ENCODE peak calls at places on chromosomes 3 and 15, in four cellular contexts. K is colonic mucosa, O is fibroblast of lung, F is SK-N-SH. W is an unnamed sample.

GRCh38 chr15:68808091-68808490 is 12.6 kb downstream of the ANP32A start:
- DNase-seq in K (no peak), O (no peak), F (no peak), W (no peak)

GRCh38 chr15:45662375-45662774 is 27.5 kb downstream of the SQOR start:
- DNase-seq in K (no peak), O (no peak), F (no peak), W (no peak)

GRCh38 chr3:60598668-60599067 is 652.6 kb downstream of the FHIT start:
- DNase-seq in K (no peak), O (no peak), F (no peak), W (no peak)

GRCh38 chr3:52324676-52325075 is 8.6 kb downstream of the DNAH1 start:
- DNase-seq in K (no peak), O (no peak), F (no peak), W (peak)

GRCh38 chr15:83036253-83036652 is 24.8 kb upstream of the C15orf40 start:
- DNase-seq in K (no peak), O (no peak), F (no peak), W (no peak)

GRCh38 chr3:18424213-18424861 is 802 bp downstream of the SATB1 start:
- DNase-seq in K (peak), O (no peak), F (peak), W (peak)

GRCh38 chr3:128726691-128727031 is 678 bp downstream of the RAB7A start:
- DNase-seq in K (peak), O (peak), F (no peak), W (peak)

GRCh38 chr15:70833897-70834765 is 19.8 kb downstream of the LARP6 start:
- DNase-seq in K (no peak), O (peak), F (no peak), W (no peak)

GRCh38 chr3:49411550-49411967 is 217 bp downstream of the RHOA start:
- DNase-seq in K (peak), O (no peak), F (peak), W (peak)

GRCh38 chr3:22779737-22780136 is 423.4 kb upstream of the UBE2E2 start:
- DNase-seq in K (no peak), O (no peak), F (no peak), W (no peak)

GRCh38 chr3:195105389-195105788 is 165.6 kb downstream of the XXYLT1 start:
- DNase-seq in K (peak), O (no peak), F (no peak), W (peak)

GRCh38 chr3:162489853-162490252 is 993.2 kb downstream of the OTOL1 start:
- DNase-seq in K (no peak), O (peak), F (no peak), W (no peak)

GRCh38 chr3:136008221-136008620 is 42.7 kb downstream of the PPP2R3A start:
- DNase-seq in K (no peak), O (no peak), F (no peak), W (no peak)

GRCh38 chr3:59406943-59407342 is 357.1 kb upstream of the CFAP20DC start:
- DNase-seq in K (no peak), O (no peak), F (no peak), W (no peak)

GRCh38 chr15:39391230-39391629 is 189.6 kb upstream of the THBS1 start:
- DNase-seq in K (no peak), O (no peak), F (peak), W (no peak)

GRCh38 chr3:42654331-42655201 is 1.1 kb downstream of the ZBTB47 start:
- DNase-seq in K (peak), O (peak), F (peak), W (peak)

GRCh38 chr3:37223084-37223975 is 48.9 kb upstream of the LRRFIP2 start:
- DNase-seq in K (no peak), O (peak), F (no peak), W (no peak)

GRCh38 chr15:78046796-78047341 is 30.6 kb downstream of the TBC1D2B start:
- DNase-seq in K (no peak), O (no peak), F (no peak), W (no peak)

GRCh38 chr3:66270726-66271125 is 49.9 kb downstream of the SLC25A26 start:
- DNase-seq in K (no peak), O (no peak), F (no peak), W (no peak)

GRCh38 chr3:124707667-124708066 is 22.6 kb upstream of the UMPS start:
- DNase-seq in K (no peak), O (peak), F (no peak), W (no peak)

GRCh38 chr15:29533667-29534066 is 264.0 kb upstream of the NSMCE3 start:
- DNase-seq in K (no peak), O (no peak), F (no peak), W (no peak)

GRCh38 chr15:92803852-92804609 is 96.1 kb upstream of the CHD2 start:
- DNase-seq in K (peak), O (peak), F (no peak), W (peak)

GRCh38 chr15:63185206-63185605 is 4.2 kb upstream of the RAB8B start:
- DNase-seq in K (no peak), O (no peak), F (no peak), W (no peak)

GRCh38 chr3:170442945-170443344 is 24.3 kb downstream of the CLDN11 start:
- DNase-seq in K (no peak), O (no peak), F (no peak), W (no peak)

GRCh38 chr3:148930785-148931184 is 60.6 kb upstream of the GYG1 start:
- DNase-seq in K (no peak), O (peak), F (no peak), W (no peak)

GRCh38 chr3:187572431-187572830 is 97.8 kb downstream of the SST start:
- DNase-seq in K (no peak), O (no peak), F (no peak), W (no peak)

GRCh38 chr3:43046583-43046982 is 59.3 kb downstream of the POMGNT2 start:
- DNase-seq in K (no peak), O (no peak), F (no peak), W (no peak)

GRCh38 chr15:71332605-71333004 is 217.3 kb downstream of the THSD4 start:
- DNase-seq in K (no peak), O (peak), F (no peak), W (no peak)

GRCh38 chr15:89363133-89363532 is 28.5 kb upstream of the POLG start:
- DNase-seq in K (no peak), O (no peak), F (no peak), W (peak)

GRCh38 chr3:32238027-32238815 is at the start of gene CMTM8:
- DNase-seq in K (peak), O (peak), F (peak), W (peak)

GRCh38 chr3:186108106-186108940 is 566 bp downstream of the ETV5 start:
- DNase-seq in K (peak), O (peak), F (peak), W (peak)

GRCh38 chr15:71131601-71132357 is 16.5 kb downstream of the THSD4 start:
- DNase-seq in K (no peak), O (peak), F (no peak), W (no peak)

GRCh38 chr15:72155021-72155621 is 36.9 kb downstream of the SENP8 start:
- DNase-seq in K (peak), O (peak), F (peak), W (peak)

GRCh38 chr3:15228147-15228546 is 22.1 kb downstream of the CAPN7 start:
- DNase-seq in K (no peak), O (no peak), F (no peak), W (no peak)

GRCh38 chr3:62805578-62805977 is 69.6 kb downstream of the CADPS start:
- DNase-seq in K (no peak), O (no peak), F (no peak), W (no peak)

GRCh38 chr3:153273217-153273616 is 111.2 kb downstream of the RAP2B start:
- DNase-seq in K (no peak), O (no peak), F (no peak), W (no peak)

GRCh38 chr15:90594297-90594696 is 64.6 kb downstream of the CRTC3 start:
- DNase-seq in K (peak), O (peak), F (no peak), W (peak)

DNA sequence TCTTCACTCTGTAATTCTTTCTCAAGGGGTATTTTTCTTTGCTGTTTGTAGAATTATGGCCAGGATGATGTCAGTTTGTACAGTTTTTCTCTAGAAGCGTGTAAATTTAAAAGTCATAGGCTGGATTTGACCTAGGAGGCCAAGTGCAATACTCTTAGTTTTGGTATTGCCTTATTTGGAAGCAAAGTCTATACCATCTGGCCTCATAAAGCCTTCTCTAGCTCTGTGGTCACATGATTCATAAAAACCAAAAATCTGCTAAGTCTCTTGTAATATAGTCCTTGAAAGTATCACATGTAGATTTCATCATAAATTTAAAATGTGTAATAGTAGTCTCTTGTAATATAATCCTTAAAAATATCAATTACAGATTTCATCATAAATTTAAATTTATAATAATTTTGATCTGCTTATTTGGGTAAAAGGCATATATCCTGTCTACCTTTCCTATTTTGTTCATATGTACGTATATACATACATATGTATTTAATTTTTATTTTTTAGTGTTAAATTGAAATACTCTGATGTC is 25.6 kb downstream of the TEX9 start:
- DNase-seq in K (no peak), O (peak), F (no peak), W (no peak)
- H3K4me3 ChIP-seq in K (no peak), O (no peak), F (no peak), W (no peak)

GRCh38 chr3:8501388-8502131 is at the start of gene LMCD1:
- DNase-seq in K (peak), O (peak), F (peak), W (peak)
- H3K9ac ChIP-seq in K (peak), O (peak), F (peak), W (peak)

GRCh38 chr3:50567386-50568182 is at the start of gene C3orf18:
- DNase-seq in K (peak), O (peak), F (peak), W (peak)
- TF ChIP-seq CTCF in K (no peak), O (no peak), F (no peak), W (no peak)

GRCh38 chr3:119191800-119192199 is 18.4 kb downstream of the UPK1B start:
- DNase-seq in K (no peak), O (no peak), F (no peak), W (no peak)

GRCh38 chr3:119194237-119195150 is 21.1 kb downstream of the UPK1B start:
- DNase-seq in K (no peak), O (peak), F (no peak), W (no peak)

GRCh38 chr3:119195911-119196310 is 22.5 kb downstream of the UPK1B start:
- DNase-seq in K (no peak), O (peak), F (no peak), W (no peak)

GRCh38 chr3:119195151-119195476 is 21.7 kb downstream of the UPK1B start:
- DNase-seq in K (no peak), O (no peak), F (no peak), W (no peak)
- H3K4me3 ChIP-seq in K (no peak), O (no peak), F (no peak), W (no peak)

GRCh38 chr3:123489400-123490004 is 40.6 kb upstream of the ADCY5 start:
- DNase-seq in K (peak), O (peak), F (peak), W (peak)

GRCh38 chr3:123488641-123489347 is 39.9 kb upstream of the ADCY5 start:
- DNase-seq in K (no peak), O (no peak), F (no peak), W (no peak)

GRCh38 chr3:123493912-123494311 is 45.0 kb upstream of the ADCY5 start:
- DNase-seq in K (no peak), O (no peak), F (no peak), W (no peak)

GRCh38 chr3:123486460-123486859 is 37.6 kb upstream of the ADCY5 start:
- DNase-seq in K (no peak), O (no peak), F (no peak), W (no peak)

GRCh38 chr3:123492188-123492587 is 43.3 kb upstream of the ADCY5 start:
- DNase-seq in K (no peak), O (no peak), F (no peak), W (no peak)
- H3K9ac ChIP-seq in K (no peak), O (no peak), F (no peak), W (no peak)

GRCh38 chr3:120339362-120339761 is 9.8 kb downstream of the LRRC58 start:
- DNase-seq in K (no peak), O (no peak), F (no peak), W (no peak)

GRCh38 chr3:120338517-120338916 is 10.6 kb downstream of the LRRC58 start:
- DNase-seq in K (no peak), O (no peak), F (no peak), W (no peak)

GRCh38 chr3:120344349-120344748 is 4.8 kb downstream of the LRRC58 start:
- DNase-seq in K (no peak), O (peak), F (no peak), W (no peak)

DNA sequence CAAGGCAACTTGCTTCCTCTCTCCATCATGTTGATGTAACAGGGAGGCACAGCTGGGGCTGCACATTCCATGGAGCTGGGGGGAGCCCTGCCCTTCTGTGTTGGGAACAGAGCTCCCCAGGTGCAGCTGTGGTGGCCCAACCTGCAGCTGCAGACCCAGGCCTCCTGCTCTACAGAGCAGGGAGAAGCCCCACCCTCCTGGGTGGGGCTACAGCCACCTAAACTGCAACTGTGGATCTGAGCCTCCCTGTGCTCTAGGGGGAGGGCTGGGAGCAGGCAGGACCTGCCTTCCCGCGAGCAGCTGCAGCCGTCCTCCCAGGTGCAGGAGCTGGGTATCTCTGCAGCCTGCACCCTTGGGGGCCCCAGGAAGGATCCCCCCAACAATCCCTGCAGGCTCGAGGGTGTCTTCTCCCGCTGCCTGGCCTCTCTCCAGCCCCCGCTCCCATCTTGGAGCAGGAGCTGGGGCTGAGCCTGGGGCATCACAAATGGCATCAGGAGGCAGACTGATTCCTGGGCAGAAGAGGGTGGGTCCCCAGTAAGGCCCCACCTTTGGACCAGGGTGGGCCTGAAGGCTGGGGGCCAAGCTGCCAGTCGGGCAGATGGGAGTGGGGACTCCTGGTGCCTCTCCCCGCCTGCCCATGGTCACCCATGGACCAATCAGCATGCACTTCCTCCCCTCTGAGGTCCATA is 7.4 kb downstream of the LRRC58 start:
- DNase-seq in K (no peak), O (no peak), F (no peak), W (peak)
- TF ChIP-seq CTCF in K (no peak), O (no peak), F (no peak), W (no peak)

GRCh38 chr15:76328106-76328696 is 8.4 kb upstream of the ISL2 start:
- DNase-seq in K (no peak), O (no peak), F (no peak), W (no peak)
- H3K4me3 ChIP-seq in K (no peak), O (no peak), F (no peak), W (no peak)

W was measured in kidney.